ENCODE peak calls at places on chromosomes 6 and 20, in six cellular contexts. One of them, this sample, is unnamed.

GRCh38 chr20:63315982-63316491 is 23.1 kb downstream of the COL20A1 start:
- DNase-seq in A549: no peak
- DNase-seq in sigmoid colon: peak
- DNase-seq in transverse colon: no peak
- DNase-seq in Caco-2: no peak
- DNase-seq in fibroblast of the aortic adventitia: no peak
- DNase-seq in this sample: no peak

GRCh38 chr20:40741507-40742106 is 52.6 kb upstream of the MAFB start:
- DNase-seq in fibroblast of the aortic adventitia: peak
- DNase-seq in sigmoid colon: no peak
- DNase-seq in A549: peak
- DNase-seq in transverse colon: peak
- DNase-seq in Caco-2: peak
- DNase-seq in this sample: peak

GRCh38 chr6:112269165-112269564 is 14.8 kb upstream of the LAMA4 start:
- DNase-seq in fibroblast of the aortic adventitia: peak
- DNase-seq in sigmoid colon: no peak
- DNase-seq in Caco-2: no peak
- DNase-seq in A549: no peak
- DNase-seq in transverse colon: no peak
- DNase-seq in this sample: no peak

GRCh38 chr6:65780691-65781090 is 73.7 kb upstream of the EYS start:
- DNase-seq in Caco-2: no peak
- DNase-seq in transverse colon: no peak
- DNase-seq in fibroblast of the aortic adventitia: no peak
- DNase-seq in A549: no peak
- DNase-seq in sigmoid colon: no peak
- DNase-seq in this sample: no peak

GRCh38 chr6:65014006-65014405 is 693.0 kb downstream of the EYS start:
- DNase-seq in fibroblast of the aortic adventitia: no peak
- DNase-seq in Caco-2: no peak
- DNase-seq in sigmoid colon: no peak
- DNase-seq in A549: no peak
- DNase-seq in transverse colon: no peak
- DNase-seq in this sample: no peak

GRCh38 chr20:52978851-52979250 is 6.7 kb downstream of the TSHZ2 start:
- DNase-seq in transverse colon: no peak
- DNase-seq in A549: no peak
- DNase-seq in sigmoid colon: no peak
- DNase-seq in Caco-2: no peak
- DNase-seq in fibroblast of the aortic adventitia: peak
- DNase-seq in this sample: no peak

GRCh38 chr6:90311569-90311968 is 14.9 kb upstream of the BACH2 start:
- DNase-seq in fibroblast of the aortic adventitia: no peak
- DNase-seq in transverse colon: no peak
- DNase-seq in Caco-2: no peak
- DNase-seq in sigmoid colon: no peak
- DNase-seq in A549: no peak
- DNase-seq in this sample: no peak

GRCh38 chr6:28940294-28940858 is 16.6 kb upstream of the TRIM27 start:
- DNase-seq in transverse colon: peak
- DNase-seq in fibroblast of the aortic adventitia: no peak
- DNase-seq in A549: peak
- DNase-seq in sigmoid colon: peak
- DNase-seq in Caco-2: peak
- DNase-seq in this sample: peak

GRCh38 chr6:52718535-52718934 is 44.7 kb downstream of the GSTA2 start:
- DNase-seq in A549: no peak
- DNase-seq in transverse colon: no peak
- DNase-seq in Caco-2: no peak
- DNase-seq in fibroblast of the aortic adventitia: peak
- DNase-seq in sigmoid colon: no peak
- DNase-seq in this sample: no peak

GRCh38 chr6:34234667-34235604 is 1.7 kb upstream of the HMGA1 start:
- DNase-seq in A549: no peak
- DNase-seq in sigmoid colon: peak
- DNase-seq in fibroblast of the aortic adventitia: no peak
- DNase-seq in Caco-2: no peak
- DNase-seq in transverse colon: peak
- DNase-seq in this sample: peak

GRCh38 chr6:100463685-100464161 is 998 bp downstream of the SIM1 start:
- DNase-seq in Caco-2: no peak
- DNase-seq in sigmoid colon: no peak
- DNase-seq in A549: no peak
- DNase-seq in fibroblast of the aortic adventitia: no peak
- DNase-seq in transverse colon: no peak
- DNase-seq in this sample: no peak

GRCh38 chr6:127111526-127111925 is 6.9 kb upstream of the RSPO3 start:
- DNase-seq in fibroblast of the aortic adventitia: no peak
- DNase-seq in A549: peak
- DNase-seq in transverse colon: no peak
- DNase-seq in sigmoid colon: no peak
- DNase-seq in Caco-2: no peak
- DNase-seq in this sample: no peak

GRCh38 chr6:38233161-38233791 is 406.5 kb downstream of the BTBD9 start:
- DNase-seq in A549: no peak
- DNase-seq in sigmoid colon: no peak
- DNase-seq in transverse colon: no peak
- DNase-seq in fibroblast of the aortic adventitia: peak
- DNase-seq in Caco-2: no peak
- DNase-seq in this sample: no peak

GRCh38 chr6:139367810-139368321 is 6.6 kb downstream of the CITED2 start:
- DNase-seq in sigmoid colon: no peak
- DNase-seq in Caco-2: no peak
- DNase-seq in transverse colon: no peak
- DNase-seq in A549: no peak
- DNase-seq in fibroblast of the aortic adventitia: peak
- DNase-seq in this sample: no peak

GRCh38 chr6:4775591-4776492 is at the start of gene CDYL:
- DNase-seq in sigmoid colon: peak
- DNase-seq in Caco-2: peak
- DNase-seq in fibroblast of the aortic adventitia: peak
- DNase-seq in A549: peak
- DNase-seq in transverse colon: peak
- DNase-seq in this sample: peak

GRCh38 chr6:75493400-75494064 is at the start of gene FILIP1:
- DNase-seq in sigmoid colon: peak
- DNase-seq in transverse colon: peak
- DNase-seq in fibroblast of the aortic adventitia: peak
- DNase-seq in Caco-2: no peak
- DNase-seq in A549: peak
- DNase-seq in this sample: peak

GRCh38 chr6:46526607-46527006 is 35.4 kb upstream of the RCAN2 start:
- DNase-seq in fibroblast of the aortic adventitia: no peak
- DNase-seq in transverse colon: no peak
- DNase-seq in Caco-2: no peak
- DNase-seq in A549: no peak
- DNase-seq in sigmoid colon: no peak
- DNase-seq in this sample: no peak

GRCh38 chr6:42404494-42404893 is 47.2 kb downstream of the TRERF1 start:
- DNase-seq in Caco-2: no peak
- DNase-seq in fibroblast of the aortic adventitia: peak
- DNase-seq in A549: peak
- DNase-seq in sigmoid colon: no peak
- DNase-seq in transverse colon: peak
- DNase-seq in this sample: no peak

GRCh38 chr6:156593893-156594292 is 183.3 kb upstream of the ARID1B start:
- DNase-seq in A549: no peak
- DNase-seq in sigmoid colon: no peak
- DNase-seq in fibroblast of the aortic adventitia: no peak
- DNase-seq in transverse colon: no peak
- DNase-seq in Caco-2: no peak
- DNase-seq in this sample: no peak

GRCh38 chr6:44593539-44593944 is 206.0 kb downstream of the CDC5L start:
- DNase-seq in fibroblast of the aortic adventitia: peak
- DNase-seq in A549: peak
- DNase-seq in Caco-2: peak
- DNase-seq in sigmoid colon: no peak
- DNase-seq in transverse colon: peak
- DNase-seq in this sample: peak

GRCh38 chr6:113894712-113895674 is 37.8 kb downstream of the MARCKS start:
- DNase-seq in fibroblast of the aortic adventitia: peak
- DNase-seq in transverse colon: no peak
- DNase-seq in A549: no peak
- DNase-seq in Caco-2: no peak
- DNase-seq in sigmoid colon: no peak
- DNase-seq in this sample: no peak

GRCh38 chr20:62642666-62643520 is 590 bp downstream of the SLCO4A1 start:
- DNase-seq in sigmoid colon: no peak
- DNase-seq in fibroblast of the aortic adventitia: peak
- DNase-seq in A549: peak
- DNase-seq in Caco-2: peak
- DNase-seq in transverse colon: peak
- DNase-seq in this sample: peak

GRCh38 chr20:43752561-43753301 is 25.9 kb upstream of the GTSF1L start:
- DNase-seq in Caco-2: no peak
- DNase-seq in sigmoid colon: no peak
- DNase-seq in transverse colon: peak
- DNase-seq in fibroblast of the aortic adventitia: peak
- DNase-seq in A549: no peak
- DNase-seq in this sample: peak

GRCh38 chr6:162056061-162056460 is 671.5 kb downstream of the PRKN start:
- DNase-seq in transverse colon: no peak
- DNase-seq in Caco-2: no peak
- DNase-seq in fibroblast of the aortic adventitia: no peak
- DNase-seq in sigmoid colon: no peak
- DNase-seq in A549: no peak
- DNase-seq in this sample: no peak

GRCh38 chr20:37773260-37773825 is 79.5 kb downstream of the CTNNBL1 start:
- DNase-seq in fibroblast of the aortic adventitia: no peak
- DNase-seq in Caco-2: no peak
- DNase-seq in sigmoid colon: no peak
- DNase-seq in transverse colon: no peak
- DNase-seq in A549: no peak
- DNase-seq in this sample: no peak

GRCh38 chr20:45306431-45306982 is at the start of gene RBPJL:
- DNase-seq in fibroblast of the aortic adventitia: no peak
- DNase-seq in sigmoid colon: no peak
- DNase-seq in Caco-2: peak
- DNase-seq in A549: no peak
- DNase-seq in transverse colon: no peak
- DNase-seq in this sample: no peak

GRCh38 chr6:26322645-26323482 is 42.1 kb upstream of the BTN3A2 start:
- DNase-seq in sigmoid colon: no peak
- DNase-seq in transverse colon: peak
- DNase-seq in Caco-2: peak
- DNase-seq in fibroblast of the aortic adventitia: peak
- DNase-seq in A549: peak
- DNase-seq in this sample: peak

GRCh38 chr6:30684386-30685156 is 1.9 kb downstream of the PPP1R18 start:
- DNase-seq in Caco-2: no peak
- DNase-seq in fibroblast of the aortic adventitia: no peak
- DNase-seq in transverse colon: peak
- DNase-seq in A549: no peak
- DNase-seq in sigmoid colon: peak
- DNase-seq in this sample: peak

GRCh38 chr6:78770766-78771165 is 96.6 kb upstream of the IRAK1BP1 start:
- DNase-seq in sigmoid colon: no peak
- DNase-seq in fibroblast of the aortic adventitia: peak
- DNase-seq in A549: no peak
- DNase-seq in Caco-2: no peak
- DNase-seq in transverse colon: no peak
- DNase-seq in this sample: no peak

GRCh38 chr6:56292505-56293181 is 45.3 kb upstream of the COL21A1 start:
- DNase-seq in fibroblast of the aortic adventitia: peak
- DNase-seq in Caco-2: peak
- DNase-seq in A549: peak
- DNase-seq in sigmoid colon: no peak
- DNase-seq in transverse colon: peak
- DNase-seq in this sample: peak
- TF ChIP-seq CTCF in fibroblast of the aortic adventitia: peak
- TF ChIP-seq CTCF in Caco-2: peak
- TF ChIP-seq CTCF in A549: peak
- TF ChIP-seq CTCF in sigmoid colon: peak
- TF ChIP-seq CTCF in transverse colon: peak
- TF ChIP-seq CTCF in this sample: peak

GRCh38 chr20:18543216-18543615 is 24.0 kb upstream of the SMIM26 start:
- DNase-seq in sigmoid colon: no peak
- DNase-seq in transverse colon: no peak
- DNase-seq in fibroblast of the aortic adventitia: no peak
- DNase-seq in A549: no peak
- DNase-seq in Caco-2: no peak
- DNase-seq in this sample: no peak
- H3K4me3 ChIP-seq in sigmoid colon: no peak
- H3K4me3 ChIP-seq in transverse colon: no peak
- H3K4me3 ChIP-seq in fibroblast of the aortic adventitia: no peak
- H3K4me3 ChIP-seq in A549: no peak
- H3K4me3 ChIP-seq in Caco-2: no peak
- H3K4me3 ChIP-seq in this sample: no peak

DNA sequence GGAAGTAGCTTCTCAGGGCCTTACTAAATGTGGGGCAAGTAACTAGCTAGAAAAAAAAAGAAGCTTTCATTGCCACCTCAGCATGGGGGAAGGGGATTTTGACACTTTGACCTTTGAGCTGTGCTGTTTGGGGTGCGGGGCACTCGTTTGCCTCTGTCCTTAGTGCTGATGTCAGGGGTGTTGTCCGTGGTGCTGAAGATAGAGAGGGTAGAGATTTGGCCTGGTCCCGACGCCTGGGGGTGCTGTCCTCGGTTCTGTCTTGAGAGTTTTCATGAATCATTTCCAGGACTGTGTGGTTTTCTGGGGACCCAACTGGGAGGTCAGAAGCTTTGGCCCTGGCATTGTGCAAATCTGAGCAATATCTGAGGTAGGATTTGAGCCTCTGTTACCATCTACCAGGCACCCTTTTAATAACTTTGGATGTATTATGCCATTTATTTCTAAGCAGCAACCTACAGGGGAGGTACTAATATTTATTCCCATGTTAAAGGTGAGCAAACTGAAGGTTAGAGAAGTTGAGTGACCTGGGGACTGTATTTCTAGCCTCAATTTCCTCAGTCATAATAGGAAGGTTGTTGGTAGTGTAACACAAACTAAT is 78.0 kb downstream of the DLGAP4 start:
- DNase-seq in transverse colon: no peak
- DNase-seq in Caco-2: peak
- DNase-seq in fibroblast of the aortic adventitia: peak
- DNase-seq in A549: peak
- DNase-seq in sigmoid colon: no peak
- DNase-seq in this sample: peak
- TF ChIP-seq CTCF in transverse colon: no peak
- TF ChIP-seq CTCF in Caco-2: peak
- TF ChIP-seq CTCF in fibroblast of the aortic adventitia: peak
- TF ChIP-seq CTCF in A549: no peak
- TF ChIP-seq CTCF in sigmoid colon: no peak
- TF ChIP-seq CTCF in this sample: no peak

GRCh38 chr6:159606786-159607185 is 86.3 kb downstream of the SOD2 start:
- DNase-seq in fibroblast of the aortic adventitia: peak
- DNase-seq in Caco-2: no peak
- DNase-seq in transverse colon: no peak
- DNase-seq in sigmoid colon: no peak
- DNase-seq in A549: no peak
- DNase-seq in this sample: no peak

GRCh38 chr6:159601211-159601610 is 91.8 kb downstream of the SOD2 start:
- DNase-seq in fibroblast of the aortic adventitia: no peak
- DNase-seq in transverse colon: no peak
- DNase-seq in sigmoid colon: no peak
- DNase-seq in Caco-2: no peak
- DNase-seq in A549: no peak
- DNase-seq in this sample: no peak

GRCh38 chr6:159604443-159604956 is 88.5 kb downstream of the SOD2 start:
- DNase-seq in Caco-2: no peak
- DNase-seq in fibroblast of the aortic adventitia: no peak
- DNase-seq in transverse colon: no peak
- DNase-seq in sigmoid colon: no peak
- DNase-seq in A549: no peak
- DNase-seq in this sample: no peak

GRCh38 chr6:159602370-159603185 is 90.5 kb downstream of the SOD2 start:
- DNase-seq in Caco-2: no peak
- DNase-seq in A549: no peak
- DNase-seq in sigmoid colon: no peak
- DNase-seq in fibroblast of the aortic adventitia: peak
- DNase-seq in transverse colon: no peak
- DNase-seq in this sample: no peak
- H3K4me3 ChIP-seq in Caco-2: no peak
- H3K4me3 ChIP-seq in A549: no peak
- H3K4me3 ChIP-seq in sigmoid colon: no peak
- H3K4me3 ChIP-seq in fibroblast of the aortic adventitia: no peak
- H3K4me3 ChIP-seq in transverse colon: no peak
- H3K4me3 ChIP-seq in this sample: no peak

This sample was measured in GM12865.